ENCODE peak calls at places on chromosome 16, in six cellular contexts. P is mesenchymal stem cell, I is IMR-90, Q is H9, E is H1, C is trophoblast cell. O is an unnamed sample.

GRCh38 chr16:65745-66144 is 6.7 kb downstream of the RHBDF1 start:
- DNase-seq in P (peak; percentile 73), I (peak; percentile 59), Q (peak; percentile 87), E (peak; percentile 98), C (peak; percentile 70), O (peak; percentile 64)

GRCh38 chr16:2782583-2783351 is 4.6 kb downstream of the PRSS33 start:
- DNase-seq in P (no peak), I (no peak), Q (peak; percentile 41), E (no peak), C (no peak), O (no peak)

GRCh38 chr16:12449795-12450194 is 353.9 kb downstream of the CPPED1 start:
- DNase-seq in P (no peak), I (peak; percentile 24), Q (no peak), E (no peak), C (no peak), O (no peak)

GRCh38 chr16:13634253-13634652 is 285.7 kb upstream of the ERCC4 start:
- DNase-seq in P (no peak), I (no peak), Q (no peak), E (no peak), C (no peak), O (no peak)

GRCh38 chr16:9090101-9090959 is 1.1 kb upstream of the HAPSTR1 start:
- DNase-seq in P (peak; percentile 40), I (no peak), Q (peak; percentile 66), E (peak; percentile 71), C (peak; percentile 14), O (peak; percentile 48)

GRCh38 chr16:57994778-57995177 is 5.7 kb downstream of the ZNF319 start:
- DNase-seq in P (peak; percentile 49), I (peak; percentile 25), Q (peak; percentile 59), E (no peak), C (peak; percentile 69), O (no peak)

GRCh38 chr16:49350265-49351103 is 23.1 kb upstream of the C16orf78 start:
- DNase-seq in P (peak; percentile 47), I (peak; percentile 34), Q (peak; percentile 73), E (peak; percentile 94), C (peak; percentile 18), O (peak; percentile 62)

GRCh38 chr16:52518884-52519283 is 28.1 kb downstream of the TOX3 start:
- DNase-seq in P (no peak), I (no peak), Q (no peak), E (no peak), C (no peak), O (no peak)

GRCh38 chr16:76428858-76429257 is 151.7 kb downstream of the CNTNAP4 start:
- DNase-seq in P (peak; percentile 38), I (no peak), Q (no peak), E (no peak), C (no peak), O (no peak)

GRCh38 chr16:7321661-7322060 is 11.0 kb upstream of the RBFOX1 start:
- DNase-seq in P (no peak), I (no peak), Q (peak; percentile 40), E (no peak), C (no peak), O (no peak)

GRCh38 chr16:76502555-76502954 is 225.4 kb downstream of the CNTNAP4 start:
- DNase-seq in P (no peak), I (no peak), Q (no peak), E (no peak), C (no peak), O (no peak)

GRCh38 chr16:50430076-50430475 is 61.3 kb upstream of the BRD7 start:
- DNase-seq in P (no peak), I (no peak), Q (no peak), E (no peak), C (no peak), O (no peak)

GRCh38 chr16:57184890-57185445 is 871 bp downstream of the PSME3IP1 start:
- DNase-seq in P (no peak), I (no peak), Q (no peak), E (no peak), C (peak; percentile 5), O (no peak)

GRCh38 chr16:49274936-49275730 is 6.5 kb downstream of the CBLN1 start:
- DNase-seq in P (no peak), I (no peak), Q (peak; percentile 45), E (peak; percentile 72), C (no peak), O (no peak)

GRCh38 chr16:53154513-53154912 is 99.7 kb downstream of the CHD9 start:
- DNase-seq in P (no peak), I (no peak), Q (no peak), E (no peak), C (no peak), O (no peak)

DNA sequence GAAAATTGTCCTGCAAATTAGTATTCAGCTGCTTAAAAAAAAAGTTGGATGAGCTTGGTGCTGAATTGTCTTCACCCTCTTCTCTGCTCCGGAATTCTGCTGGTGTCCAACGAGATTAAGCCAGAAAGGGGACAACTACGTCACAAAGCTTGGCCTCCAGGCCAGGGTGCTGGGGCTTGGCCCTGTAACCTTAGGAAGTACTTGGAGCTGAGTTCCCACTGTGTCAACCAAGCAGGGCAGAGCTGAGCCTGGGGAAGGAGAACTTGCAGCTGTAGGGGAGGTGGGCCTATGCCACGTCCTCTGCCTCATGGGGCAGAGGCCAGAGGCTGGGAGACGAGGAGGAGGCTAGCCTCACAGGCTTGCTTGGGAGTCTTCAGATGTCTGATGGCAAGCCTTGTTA is 71.2 kb downstream of the CLEC16A start:
- DNase-seq in P (no peak), I (no peak), Q (no peak), E (no peak), C (no peak), O (no peak)
- H2AK5ac ChIP-seq in P (no peak overlapping the region), I (peak overlapping the region; percentile 98), Q (no peak overlapping the region), E (no peak overlapping the region), C (no peak overlapping the region), O (no peak overlapping the region)

DNA sequence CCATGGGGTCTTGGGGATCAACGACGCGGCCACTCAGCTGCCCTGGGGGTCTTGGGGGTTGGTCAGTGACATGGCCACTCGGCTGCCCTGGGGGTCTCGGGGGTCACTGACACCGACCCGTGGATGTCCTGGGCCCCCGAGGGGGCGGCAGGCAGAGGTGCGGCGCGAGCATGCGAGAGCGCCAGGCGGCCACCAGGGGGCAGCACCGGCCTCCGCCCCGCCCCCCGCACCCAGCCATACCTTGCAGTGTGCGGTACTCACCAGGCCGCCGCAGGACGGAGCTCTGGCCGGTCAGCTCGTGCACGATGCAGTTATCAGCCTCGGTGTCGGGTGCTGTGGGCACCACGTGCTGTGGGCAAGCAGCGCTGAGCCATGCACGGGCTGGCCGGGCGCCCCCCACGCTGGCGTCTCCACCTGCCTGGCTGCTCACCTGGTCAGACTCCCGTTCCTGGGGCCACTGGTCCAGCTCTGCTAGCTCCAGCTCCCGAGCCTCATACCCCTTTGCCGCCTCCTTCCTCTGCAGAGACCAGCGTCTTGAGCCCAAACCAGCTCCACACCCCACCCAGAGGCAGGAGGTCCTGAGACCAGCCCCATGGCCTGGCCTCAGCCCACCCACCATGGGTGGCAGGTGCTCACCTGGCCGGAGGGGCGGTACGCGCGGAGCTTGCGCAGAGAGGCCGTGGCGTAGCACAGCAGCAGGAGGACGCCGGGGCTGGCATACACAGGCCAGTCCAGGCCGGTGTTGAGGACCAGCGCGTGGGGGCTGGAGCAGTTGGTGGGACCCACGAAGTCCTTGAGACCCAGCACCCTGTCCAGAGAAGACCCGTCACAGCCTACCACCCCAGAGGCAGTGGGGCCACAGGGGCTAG is 31.2 kb downstream of the CTU2 start:
- DNase-seq in P (peak; percentile 78), I (peak; percentile 70), Q (peak; percentile 77), E (peak; percentile 88), C (peak; percentile 66), O (peak; percentile 69)
- H3K4me2 ChIP-seq in P (no peak overlapping the region), I (no peak overlapping the region), Q (no peak overlapping the region), E (no peak overlapping the region), C (no peak overlapping the region), O (peak overlapping the region; percentile 14)

GRCh38 chr16:86971251-86971650 is 345.9 kb downstream of the C16orf95 start:
- DNase-seq in P (no peak), I (no peak), Q (no peak), E (no peak), C (no peak), O (no peak)
- H2AFZ ChIP-seq in P (no peak overlapping the region), I (peak overlapping the region; percentile 27), Q (no peak overlapping the region), E (no peak overlapping the region), C (no peak overlapping the region), O (no peak overlapping the region)

DNA sequence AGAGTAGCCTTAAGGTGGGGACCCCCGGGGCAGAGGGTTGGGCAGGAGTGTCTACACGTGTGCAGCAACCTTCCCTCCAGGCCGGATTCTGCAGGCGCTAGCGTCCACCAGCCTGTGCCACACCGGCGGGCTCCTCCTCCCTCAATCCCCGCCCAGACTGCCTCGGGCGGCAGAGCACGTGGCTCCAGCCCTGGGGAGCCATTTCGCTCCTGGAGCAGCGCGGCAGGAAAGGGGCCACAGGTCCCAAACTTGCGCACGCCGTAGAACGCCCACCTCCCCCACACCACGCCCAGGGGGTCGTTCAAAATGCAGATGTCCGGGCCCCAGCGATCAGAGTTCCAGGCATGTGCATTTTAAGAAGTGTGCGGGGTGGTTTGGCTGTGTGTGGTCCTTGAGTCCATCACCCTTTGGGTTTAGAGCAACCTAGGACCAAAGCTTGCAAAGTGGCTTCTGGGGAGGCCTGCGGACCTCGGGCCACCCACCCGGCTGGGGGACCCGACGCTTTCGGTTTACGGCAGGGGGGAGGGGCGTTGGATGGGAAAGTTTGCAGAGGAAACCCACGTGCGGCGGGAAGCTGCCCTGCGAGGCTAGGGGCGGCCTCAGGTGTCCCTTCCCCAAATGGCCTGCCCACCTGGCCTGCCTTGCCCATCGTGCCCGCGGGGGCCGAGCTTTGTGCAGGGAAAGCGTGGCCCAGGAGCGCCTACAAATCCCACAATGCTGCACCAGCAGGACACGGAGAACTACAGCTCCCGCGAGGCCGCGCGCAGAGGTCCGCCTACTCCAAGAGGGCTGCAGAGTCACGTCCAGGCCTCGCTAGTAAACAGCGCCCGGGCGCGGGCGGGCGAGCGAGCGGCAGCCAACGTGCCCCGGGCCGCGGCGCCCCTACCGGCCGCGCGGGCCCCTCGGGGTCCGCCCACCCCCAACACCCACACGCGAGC is 1.4 kb downstream of the TFAP4 start:
- DNase-seq in P (peak; percentile 94), I (peak; percentile 91), Q (peak; percentile 95), E (peak; percentile 91), C (peak; percentile 91), O (peak; percentile 85)
- H2AK5ac ChIP-seq in P (peak overlapping the region; percentile 46), I (peak overlapping the region; percentile 90), Q (peak overlapping the region; percentile 56), E (peak overlapping the region; percentile 18), C (peak overlapping the region; percentile 89), O (peak overlapping the region; percentile 98)

GRCh38 chr16:27980076-27980775 is 83.3 kb downstream of the GSG1L start:
- DNase-seq in P (no peak), I (no peak), Q (no peak), E (no peak), C (no peak), O (no peak)

GRCh38 chr16:27984121-27984520 is 79.4 kb downstream of the GSG1L start:
- DNase-seq in P (no peak), I (no peak), Q (no peak), E (no peak), C (no peak), O (no peak)

GRCh38 chr16:27983244-27983643 is 80.3 kb downstream of the GSG1L start:
- DNase-seq in P (no peak), I (no peak), Q (no peak), E (no peak), C (no peak), O (no peak)

GRCh38 chr16:27980919-27981670 is 82.4 kb downstream of the GSG1L start:
- DNase-seq in P (no peak), I (no peak), Q (no peak), E (no peak), C (no peak), O (no peak)

GRCh38 chr16:27982184-27982583 is 81.3 kb downstream of the GSG1L start:
- DNase-seq in P (no peak), I (no peak), Q (no peak), E (no peak), C (no peak), O (no peak)
- H3K4me2 ChIP-seq in P (no peak overlapping the region), I (no peak overlapping the region), Q (no peak overlapping the region), E (no peak overlapping the region), C (no peak overlapping the region), O (no peak overlapping the region)